ENCODE peak calls at places on chromosomes 5 and 9, in seven cellular contexts. W, Y, J, B, N, G and I are unnamed samples. For H3K27me3 and H3K4me1, the result is how much of the 10 kb centered on the place peaks cover.

GRCh38 chr5:81825237-81825636 is 74.3 kb upstream of the SSBP2 start:
- DNase-seq in J (peak), B (peak), W (peak), N (peak), Y (peak), G (peak), I (peak)

GRCh38 chr5:171673328-171673727 is 112.3 kb upstream of the SMIM23 start:
- DNase-seq in Y (peak), G (no peak), N (no peak), J (no peak), B (no peak), W (no peak), I (peak)

GRCh38 chr9:120445974-120446373 is 134.0 kb downstream of the CDK5RAP2 start:
- DNase-seq in W (no peak), J (no peak), B (peak), G (no peak), N (no peak), Y (no peak), I (no peak)

GRCh38 chr5:80346055-80346454 is 26.3 kb downstream of the SPZ1 start:
- DNase-seq in Y (no peak), W (peak), G (no peak), N (no peak), B (peak), J (no peak), I (no peak)

GRCh38 chr9:73151653-73152382 is at the start of gene ANXA1:
- DNase-seq in J (no peak), G (no peak), N (no peak), B (peak), W (peak), Y (no peak), I (no peak)

GRCh38 chr5:73205309-73205708 is 32.3 kb downstream of the TMEM174 start:
- DNase-seq in Y (no peak), G (no peak), B (no peak), W (no peak), J (no peak), N (no peak), I (no peak)

GRCh38 chr5:146040559-146040958 is 64.8 kb downstream of the PLAC8L1 start:
- DNase-seq in N (no peak), G (peak), W (no peak), J (no peak), B (no peak), Y (no peak), I (no peak)

GRCh38 chr5:57754616-57755015 is 272.0 kb upstream of the ACTBL2 start:
- DNase-seq in J (no peak), G (no peak), W (peak), Y (no peak), N (no peak), B (peak), I (no peak)

GRCh38 chr5:59272744-59273427 is 620.6 kb downstream of the PDE4D start:
- DNase-seq in Y (no peak), W (no peak), G (no peak), J (no peak), N (no peak), B (no peak), I (no peak)

GRCh38 chr5:141873933-141874261 is 4.3 kb downstream of the PCDH1 start:
- DNase-seq in B (no peak), N (no peak), Y (no peak), J (no peak), G (no peak), W (no peak), I (no peak)

GRCh38 chr5:175469916-175470315 is 8.4 kb upstream of the SFXN1 start:
- DNase-seq in J (no peak), B (no peak), Y (no peak), N (no peak), W (no peak), G (no peak), I (no peak)

GRCh38 chr9:132591244-132591643 is 8.8 kb downstream of the BARHL1 start:
- DNase-seq in W (no peak), Y (no peak), N (no peak), B (no peak), G (no peak), J (no peak), I (no peak)

GRCh38 chr5:92505925-92506324 is 1075.1 kb downstream of the NR2F1-AS1 start:
- DNase-seq in W (peak), G (no peak), N (no peak), Y (no peak), B (no peak), J (no peak), I (no peak)

GRCh38 chr9:97633859-97634485 is 351 bp downstream of the NCBP1 start:
- DNase-seq in Y (no peak), B (peak), J (no peak), N (no peak), G (no peak), W (peak), I (no peak)

GRCh38 chr5:68544656-68545565 is 329.4 kb downstream of the PIK3R1 start:
- DNase-seq in B (peak), W (peak), N (no peak), J (no peak), G (no peak), Y (no peak), I (no peak)

GRCh38 chr5:14946813-14947640 is 75.4 kb upstream of the ANKH start:
- DNase-seq in N (no peak), W (peak), B (peak), G (no peak), Y (no peak), J (no peak), I (peak)

GRCh38 chr5:14743601-14744295 is 79.2 kb downstream of the OTULIN start:
- DNase-seq in W (peak), J (no peak), N (no peak), B (peak), G (no peak), Y (no peak), I (no peak)

GRCh38 chr5:77616920-77617319 is 21.6 kb downstream of the OTP start:
- DNase-seq in J (no peak), N (no peak), B (no peak), G (no peak), Y (no peak), W (no peak), I (no peak)

GRCh38 chr5:1732238-1732880 is 67.3 kb downstream of the MRPL36 start:
- DNase-seq in J (peak), Y (no peak), B (no peak), G (peak), W (no peak), N (no peak), I (no peak)

GRCh38 chr5:422323-423232 is 20.4 kb upstream of the EXOC3 start:
- DNase-seq in G (no peak), W (no peak), J (peak), Y (no peak), B (no peak), N (no peak), I (no peak)

GRCh38 chr5:38666668-38667498 is 110.4 kb upstream of the LIFR start:
- DNase-seq in N (peak), B (peak), W (peak), G (peak), J (peak), Y (peak), I (peak)

GRCh38 chr9:124779368-124780059 is 2.6 kb downstream of the OLFML2A start:
- DNase-seq in B (peak), W (peak), N (no peak), Y (no peak), G (peak), J (no peak), I (no peak)

GRCh38 chr9:107491081-107492053 is 1.8 kb upstream of the KLF4 start:
- DNase-seq in G (peak), Y (no peak), N (peak), W (peak), B (no peak), J (peak), I (no peak)

GRCh38 chr9:89360465-89360864 is 42.2 kb downstream of the SECISBP2 start:
- DNase-seq in N (no peak), B (no peak), W (no peak), Y (no peak), J (no peak), G (no peak), I (peak)

GRCh38 chr5:77996943-77997342 is 220.8 kb upstream of the TBCA start:
- DNase-seq in Y (no peak), J (no peak), W (no peak), B (no peak), N (no peak), G (no peak), I (no peak)

GRCh38 chr5:59380350-59380951 is 513.1 kb downstream of the PDE4D start:
- DNase-seq in Y (no peak), J (no peak), N (no peak), W (peak), G (no peak), B (peak), I (no peak)

GRCh38 chr5:43036856-43037711 is 3.0 kb downstream of the ANXA2R start:
- DNase-seq in N (no peak), J (no peak), Y (no peak), G (no peak), B (peak), W (peak), I (no peak)

GRCh38 chr5:43039115-43039467 is 1.0 kb downstream of the ANXA2R start:
- DNase-seq in Y (no peak), J (no peak), B (no peak), W (no peak), G (no peak), N (no peak), I (no peak)

GRCh38 chr5:43039468-43040286 is 442 bp downstream of the ANXA2R start:
- DNase-seq in N (peak), B (peak), J (peak), G (peak), W (peak), Y (peak), I (no peak)

GRCh38 chr5:43037929-43038510 is 2.1 kb downstream of the ANXA2R start:
- DNase-seq in N (no peak), J (no peak), W (peak), G (no peak), B (peak), Y (no peak), I (no peak)

GRCh38 chr5:43038523-43038989 is 1.6 kb downstream of the ANXA2R start:
- DNase-seq in N (no peak), B (peak), J (no peak), Y (no peak), W (no peak), G (no peak), I (no peak)
- H3K4me3 ChIP-seq in N (peak), B (peak), J (peak), Y (peak), W (peak), G (peak), I (no peak)

GRCh38 chr5:90383903-90384302 is 25.7 kb downstream of the CETN3 start:
- DNase-seq in N (no peak), J (no peak), Y (no peak), W (no peak), G (no peak), B (no peak), I (no peak)
- H3K27me3 ChIP-seq in N (under half), J (under half), Y (under half), W (under half), G (under half), B (under half), I (under half)

GRCh38 chr9:69184266-69184665 is 10.2 kb downstream of the TJP2 start:
- DNase-seq in G (no peak), Y (no peak), W (no peak), J (no peak), N (no peak), B (no peak), I (no peak)
- H3K4me1 ChIP-seq in G (half or more), Y (under half), W (under half), J (under half), N (under half), B (under half), I (under half)

GRCh38 chr5:10201223-10201868 is 48.3 kb downstream of the ATPSCKMT start:
- DNase-seq in W (no peak), G (no peak), B (no peak), J (peak), N (no peak), Y (no peak), I (no peak)

GRCh38 chr5:10198021-10198420 is 51.7 kb downstream of the ATPSCKMT start:
- DNase-seq in N (no peak), W (no peak), B (no peak), J (no peak), Y (no peak), G (no peak), I (no peak)

GRCh38 chr5:10199700-10200099 is 50.0 kb downstream of the ATPSCKMT start:
- DNase-seq in W (peak), N (no peak), J (no peak), G (no peak), B (no peak), Y (no peak), I (no peak)

GRCh38 chr5:10202089-10202753 is 47.5 kb downstream of the ATPSCKMT start:
- DNase-seq in N (no peak), W (no peak), B (no peak), Y (no peak), J (no peak), G (no peak), I (no peak)
- H3K4me3 ChIP-seq in N (no peak), W (no peak), B (no peak), Y (no peak), J (no peak), G (no peak), I (no peak)

DNA sequence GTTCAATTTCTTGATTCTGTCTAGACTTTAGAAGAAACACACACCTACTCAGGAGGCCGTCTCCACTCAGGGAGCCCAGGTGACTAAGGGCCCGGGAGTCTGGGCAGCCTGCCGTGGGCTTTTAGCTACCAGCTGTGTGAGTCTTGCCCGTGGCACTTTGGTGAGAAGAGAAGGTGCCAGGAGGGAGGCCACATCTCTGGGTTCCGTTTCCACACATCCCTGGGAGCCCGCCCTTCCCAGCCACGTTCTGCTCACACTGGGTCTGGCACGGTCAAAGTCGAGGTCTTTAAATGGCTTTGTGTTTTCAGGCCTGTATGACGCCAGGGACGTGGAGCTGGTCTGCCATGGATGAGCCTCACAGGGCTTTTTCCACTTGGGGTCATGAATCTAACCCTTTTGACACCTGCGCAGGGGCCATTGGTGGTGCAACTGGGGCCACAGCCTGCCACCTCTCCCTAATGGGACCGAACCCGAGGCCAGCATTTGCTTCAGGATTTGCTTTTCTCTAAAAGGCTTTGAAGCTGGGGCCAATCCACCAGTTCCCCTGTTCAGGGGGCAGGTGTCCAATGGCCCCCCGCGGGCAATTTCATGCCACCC is 17.2 kb upstream of the FCN2 start:
- DNase-seq in G (peak), W (no peak), N (no peak), Y (no peak), B (no peak), J (peak), I (no peak)
- H3K27me3 ChIP-seq in G (under half), W (under half), N (under half), Y (under half), B (under half), J (under half), I (under half)

DNA sequence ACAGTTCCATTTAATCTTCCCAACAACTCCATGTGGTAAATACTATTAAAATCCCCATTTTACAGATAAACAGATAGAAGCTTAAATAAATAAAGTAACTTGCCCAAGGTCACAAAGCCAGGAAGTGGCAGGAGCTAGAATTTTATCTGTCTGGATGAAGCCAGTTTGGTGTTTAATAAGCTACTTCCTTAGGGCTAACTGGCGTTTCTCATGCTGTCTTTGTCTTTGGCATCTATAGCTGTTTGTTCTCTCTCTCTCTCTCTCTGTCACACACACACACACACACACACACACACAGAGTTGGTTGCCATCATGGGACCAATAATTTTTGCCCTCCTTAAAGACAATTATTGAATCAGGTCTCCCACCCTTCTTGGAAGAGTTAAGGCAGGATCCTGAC is 8.6 kb upstream of the ADRA1B start:
- DNase-seq in G (no peak), W (no peak), J (no peak), N (no peak), Y (no peak), B (no peak), I (no peak)
- H3K4me1 ChIP-seq in G (under half), W (under half), J (under half), N (under half), Y (under half), B (half or more), I (under half)

GRCh38 chr9:126607731-126608130 is 6.0 kb upstream of the LMX1B start:
- DNase-seq in B (no peak), J (no peak), W (no peak), Y (no peak), G (no peak), N (no peak), I (no peak)

GRCh38 chr9:126609191-126609590 is 4.5 kb upstream of the LMX1B start:
- DNase-seq in B (no peak), Y (no peak), W (no peak), N (no peak), G (no peak), J (no peak), I (no peak)

GRCh38 chr9:126607086-126607485 is 6.6 kb upstream of the LMX1B start:
- DNase-seq in N (no peak), J (no peak), B (no peak), G (no peak), Y (no peak), W (no peak), I (no peak)

GRCh38 chr9:126609711-126610388 is 3.9 kb upstream of the LMX1B start:
- DNase-seq in W (no peak), N (peak), Y (no peak), B (no peak), G (no peak), J (peak), I (peak)

GRCh38 chr9:126608551-126608950 is 5.2 kb upstream of the LMX1B start:
- DNase-seq in G (no peak), J (no peak), Y (no peak), W (no peak), N (no peak), B (no peak), I (no peak)
- H3K4me3 ChIP-seq in G (no peak), J (no peak), Y (no peak), W (no peak), N (no peak), B (no peak), I (no peak)

DNA sequence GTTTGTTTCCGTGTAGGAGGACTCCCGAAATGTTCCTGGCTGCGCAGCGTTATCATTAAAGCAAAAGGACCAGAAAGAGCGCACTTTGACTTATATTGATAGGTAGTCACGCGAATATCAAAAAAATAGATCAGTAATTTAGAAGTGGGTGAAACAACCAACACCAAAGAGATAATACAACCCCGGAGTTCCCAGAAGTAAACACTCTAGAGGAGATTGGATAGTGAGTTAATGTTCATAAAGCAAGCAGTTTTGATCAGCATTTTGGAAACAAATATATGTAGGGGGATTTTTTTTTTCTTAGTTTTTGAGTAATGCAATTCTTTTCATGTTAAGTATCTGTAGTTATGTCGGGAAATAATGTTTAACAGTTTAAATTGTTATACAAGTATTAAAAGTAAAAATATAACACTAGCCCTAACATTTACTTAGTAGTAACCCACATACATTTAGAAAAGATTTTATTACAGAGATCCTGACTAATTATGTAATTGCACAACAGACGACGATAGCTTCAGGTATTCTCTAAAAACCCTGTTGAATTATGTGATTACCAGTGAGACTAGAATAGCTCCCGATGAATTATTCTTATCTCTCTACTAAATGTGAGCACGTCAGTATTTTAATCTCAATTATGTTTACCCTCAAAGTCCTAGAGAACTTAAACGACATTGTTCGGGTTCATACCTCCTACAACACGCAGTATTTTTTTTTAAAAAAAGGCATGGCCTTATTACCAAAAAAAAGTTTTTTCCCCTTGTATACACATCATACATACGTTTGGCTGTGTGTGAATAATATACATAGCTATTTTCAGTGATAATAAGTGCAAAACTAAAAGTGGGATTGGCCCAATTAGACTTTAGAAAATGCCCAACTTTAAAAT is 9.4 kb upstream of the NFIB start:
- DNase-seq in W (no peak), G (no peak), J (no peak), B (peak), N (no peak), Y (no peak), I (no peak)
- H3K27me3 ChIP-seq in W (under half), G (under half), J (under half), B (under half), N (under half), Y (under half), I (under half)